ENCODE peak calls at places on chromosome 22, in eight cellular contexts. R, C, D, Y, J, Z, B and I are unnamed samples.
A peak's percentile ranks its signal among the peaks of the same experiment; 100 is the strongest.

GRCh38 chr22:44773082-44773481 is 20.7 kb downstream of the ARHGAP8 start:
- DNase-seq in R (no peak), C (no peak), D (no peak), Y (no peak), J (no peak), Z (no peak), B (no peak), I (no peak)

GRCh38 chr22:25357056-25357455 is 137.6 kb downstream of the CRYBB2 start:
- DNase-seq in R (no peak), C (no peak), D (no peak), Y (no peak), J (no peak), Z (no peak), B (no peak), I (no peak)

GRCh38 chr22:17999851-18000250 is 24.5 kb downstream of the MICAL3 start:
- DNase-seq in R (no peak), C (peak; percentile 20), D (no peak), Y (no peak), J (no peak), Z (no peak), B (no peak), I (no peak)

GRCh38 chr22:43992331-43992821 is 31.7 kb upstream of the PARVB start:
- DNase-seq in R (no peak), C (no peak), D (no peak), Y (no peak), J (no peak), Z (peak; percentile 78), B (no peak), I (no peak)

GRCh38 chr22:27866136-27867091 is 52.6 kb downstream of the PITPNB start:
- DNase-seq in R (peak; percentile 15), C (peak; percentile 57), D (no peak), Y (no peak), J (no peak), Z (peak; percentile 99), B (peak; percentile 90), I (peak; percentile 67)

GRCh38 chr22:19942886-19943664 is 1.5 kb upstream of the TXNRD2 start:
- DNase-seq in R (no peak), C (peak; percentile 68), D (no peak), Y (no peak), J (no peak), Z (peak; percentile 94), B (peak; percentile 66), I (no peak)

GRCh38 chr22:43228330-43228729 is 41.4 kb upstream of the TTLL12 start:
- DNase-seq in R (peak; percentile 35), C (peak; percentile 5), D (peak; percentile 24), Y (no peak), J (peak; percentile 10), Z (peak; percentile 10), B (no peak), I (no peak)

GRCh38 chr22:36569999-36570398 is 41.0 kb upstream of the EIF3D start:
- DNase-seq in R (peak; percentile 29), C (peak; percentile 8), D (no peak), Y (no peak), J (peak; percentile 33), Z (peak; percentile 27), B (no peak), I (no peak)

GRCh38 chr22:35914665-35915476 is 113.8 kb downstream of the RBFOX2 start:
- DNase-seq in R (peak; percentile 48), C (peak; percentile 88), D (peak; percentile 68), Y (no peak), J (peak; percentile 80), Z (peak; percentile 91), B (peak; percentile 65), I (no peak)

GRCh38 chr22:48405741-48406140 is 1421.9 kb downstream of the BRD1 start:
- DNase-seq in R (peak; percentile 75), C (peak; percentile 69), D (no peak), Y (no peak), J (no peak), Z (no peak), B (no peak), I (no peak)

GRCh38 chr22:46234851-46235437 is 15.1 kb downstream of the CDPF1 start:
- DNase-seq in R (no peak), C (no peak), D (no peak), Y (no peak), J (no peak), Z (no peak), B (no peak), I (no peak)
- TF ChIP-seq POLR2A in R (no peak), C (no peak), D (no peak), Y (no peak), J (no peak), Z (no peak), B (no peak), I (no peak)

GRCh38 chr22:41286639-41287091 is 678 bp upstream of the RANGAP1 start:
- DNase-seq in R (no peak), C (no peak), D (no peak), Y (peak; percentile 46), J (no peak), Z (peak; percentile 38), B (peak; percentile 30), I (peak; percentile 30)

GRCh38 chr22:41289681-41290080 is 3.7 kb upstream of the RANGAP1 start:
- DNase-seq in R (no peak), C (no peak), D (no peak), Y (no peak), J (no peak), Z (no peak), B (no peak), I (no peak)

GRCh38 chr22:41290262-41291221 is 4.6 kb upstream of the RANGAP1 start:
- DNase-seq in R (no peak), C (peak; percentile 29), D (no peak), Y (no peak), J (no peak), Z (peak; percentile 83), B (no peak), I (no peak)

GRCh38 chr22:41285820-41286638 is at the start of gene RANGAP1:
- DNase-seq in R (peak; percentile 92), C (peak; percentile 98), D (peak; percentile 99), Y (peak; percentile 96), J (peak; percentile 96), Z (peak; percentile 98), B (peak; percentile 96), I (peak; percentile 96)

GRCh38 chr22:41288245-41288946 is 2.4 kb upstream of the RANGAP1 start:
- DNase-seq in R (peak; percentile 71), C (peak; percentile 74), D (peak; percentile 35), Y (no peak), J (peak; percentile 74), Z (peak; percentile 88), B (no peak), I (no peak)
- H3K4me3 ChIP-seq in R (peak overlapping the region; percentile 21), C (no peak overlapping the region), D (no peak overlapping the region), Y (no peak overlapping the region), J (peak overlapping the region; percentile 49), Z (no peak overlapping the region), B (no peak overlapping the region), I (no peak overlapping the region)

GRCh38 chr22:33678523-33678922 is 241.8 kb downstream of the LARGE1 start:
- DNase-seq in R (no peak), C (no peak), D (no peak), Y (no peak), J (no peak), Z (no peak), B (no peak), I (no peak)

GRCh38 chr22:33684059-33684458 is 236.2 kb downstream of the LARGE1 start:
- DNase-seq in R (no peak), C (no peak), D (no peak), Y (no peak), J (no peak), Z (no peak), B (no peak), I (no peak)

GRCh38 chr22:33677536-33677935 is 242.7 kb downstream of the LARGE1 start:
- DNase-seq in R (no peak), C (no peak), D (no peak), Y (no peak), J (no peak), Z (no peak), B (no peak), I (peak; percentile 18)

GRCh38 chr22:33682927-33683326 is 237.3 kb downstream of the LARGE1 start:
- DNase-seq in R (no peak), C (no peak), D (no peak), Y (no peak), J (no peak), Z (no peak), B (no peak), I (no peak)

DNA sequence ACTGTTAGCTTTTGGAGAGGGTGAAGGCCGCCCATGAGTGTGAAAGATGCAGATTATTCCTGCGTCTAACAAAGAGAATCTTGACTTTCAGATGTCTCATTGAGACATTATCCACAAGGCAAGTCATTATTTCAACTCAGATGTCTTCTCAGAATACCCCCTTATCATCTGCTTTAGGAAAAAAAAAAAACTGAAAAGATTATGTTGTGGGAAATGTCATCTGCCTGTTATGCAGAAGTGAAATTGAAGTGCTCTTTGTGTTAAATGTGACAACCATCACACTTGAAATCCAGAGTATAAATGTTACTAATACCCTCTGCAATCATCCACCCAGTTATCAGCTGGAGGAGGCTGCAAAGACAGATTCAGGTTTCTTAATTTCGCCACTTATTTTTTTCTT is 239.6 kb downstream of the LARGE1 start:
- DNase-seq in R (no peak), C (no peak), D (no peak), Y (no peak), J (no peak), Z (no peak), B (no peak), I (no peak)
- TF ChIP-seq POLR2A in R (no peak), C (no peak), D (no peak), Y (no peak), J (no peak), Z (no peak), B (no peak), I (no peak)

GRCh38 chr22:37659897-37660708 is 1.6 kb downstream of the PDXP start:
- DNase-seq in R (no peak), C (no peak), D (peak; percentile 46), Y (no peak), J (no peak), Z (no peak), B (no peak), I (no peak)

GRCh38 chr22:37659066-37659896 is 758 bp downstream of the PDXP start:
- DNase-seq in R (no peak), C (peak; percentile 61), D (peak; percentile 81), Y (peak; percentile 40), J (no peak), Z (no peak), B (peak; percentile 35), I (no peak)

GRCh38 chr22:37658133-37659065 is at the start of gene PDXP:
- DNase-seq in R (peak; percentile 97), C (peak; percentile 99), D (peak; percentile 99), Y (peak; percentile 97), J (peak; percentile 100), Z (peak; percentile 100), B (peak; percentile 99), I (peak; percentile 100)

GRCh38 chr22:37655252-37655563 is 3.3 kb upstream of the PDXP start:
- DNase-seq in R (no peak), C (no peak), D (no peak), Y (no peak), J (no peak), Z (no peak), B (no peak), I (no peak)

DNA sequence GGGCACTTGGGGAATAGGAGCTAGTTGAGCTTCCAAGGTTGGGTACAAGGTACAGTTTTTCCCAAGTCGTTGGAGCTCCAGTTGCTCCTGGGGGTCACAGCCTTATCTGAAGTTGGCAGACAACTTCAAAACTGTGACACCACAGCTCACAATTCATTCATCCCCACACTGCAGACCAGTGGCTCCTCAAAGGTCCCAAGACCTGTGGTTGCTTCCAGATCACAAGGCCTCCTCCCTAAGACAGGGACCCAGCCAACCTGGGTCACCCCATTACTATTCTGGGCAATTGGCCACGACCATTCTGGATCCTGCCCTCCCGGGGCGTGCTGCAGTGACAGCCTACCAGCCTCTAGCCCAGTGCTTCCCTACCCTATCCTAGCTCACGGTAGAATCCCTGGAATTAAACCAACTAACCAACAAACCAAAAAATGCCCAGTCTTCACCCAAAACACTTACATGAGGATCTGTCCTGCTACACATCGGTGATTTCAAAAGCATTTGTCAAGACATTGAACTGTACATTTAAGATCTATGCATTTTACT is 862 bp upstream of the PDXP start:
- DNase-seq in R (no peak), C (no peak), D (no peak), Y (no peak), J (no peak), Z (peak; percentile 7), B (peak; percentile 30), I (no peak)
- H3K4me3 ChIP-seq in R (peak overlapping the region; percentile 50), C (no peak overlapping the region), D (peak overlapping the region; percentile 78), Y (peak overlapping the region; percentile 72), J (peak overlapping the region; percentile 55), Z (peak overlapping the region; percentile 52), B (peak overlapping the region; percentile 24), I (no peak overlapping the region)